ENCODE peak calls at places on chromosomes 13 and 19, in ten cellular contexts. Z, W, L, V, X, T, A, H, N and Q are unnamed samples.

GRCh38 chr13:33651766-33652165 is 166.2 kb upstream of the RFC3 start:
- DNase-seq in Z (no peak), W (no peak), L (no peak), V (no peak), X (no peak), T (no peak), A (no peak), H (no peak), N (no peak), Q (no peak)

GRCh38 chr13:110398564-110399507 is 91.8 kb downstream of the COL4A2 start:
- DNase-seq in Z (peak; percentile 72), W (no peak), L (no peak), V (no peak), X (no peak), T (no peak), A (no peak), H (no peak), N (peak; percentile 70), Q (no peak)

GRCh38 chr19:11505032-11505503 is 571 bp downstream of the ZNF653 start:
- DNase-seq in Z (peak; percentile 91), W (peak; percentile 93), L (peak; percentile 95), V (peak; percentile 93), X (peak; percentile 94), T (peak; percentile 57), A (peak; percentile 86), H (peak; percentile 95), N (peak; percentile 91), Q (peak; percentile 96)

GRCh38 chr13:77386880-77387606 is 60.1 kb upstream of the MYCBP2 start:
- DNase-seq in Z (peak; percentile 33), W (no peak), L (no peak), V (no peak), X (no peak), T (no peak), A (no peak), H (no peak), N (peak; percentile 43), Q (no peak)

GRCh38 chr19:28296506-28296905 is 916.4 kb downstream of the UQCRFS1 start:
- DNase-seq in Z (no peak), W (no peak), L (no peak), V (peak; percentile 33), X (no peak), T (no peak), A (no peak), H (no peak), N (no peak), Q (no peak)

GRCh38 chr13:37947419-37948140 is 78.0 kb upstream of the TRPC4 start:
- DNase-seq in Z (no peak), W (no peak), L (no peak), V (no peak), X (no peak), T (no peak), A (no peak), H (no peak), N (no peak), Q (no peak)

GRCh38 chr13:53775807-53776206 is 747.2 kb downstream of the OLFM4 start:
- DNase-seq in Z (no peak), W (no peak), L (no peak), V (no peak), X (no peak), T (no peak), A (no peak), H (no peak), N (no peak), Q (no peak)

GRCh38 chr13:88637935-88638334 is 966.8 kb downstream of the SLITRK5 start:
- DNase-seq in Z (no peak), W (no peak), L (no peak), V (no peak), X (no peak), T (no peak), A (no peak), H (no peak), N (no peak), Q (no peak)

GRCh38 chr19:6056801-6057650 is 53.3 kb downstream of the RFX2 start:
- DNase-seq in Z (peak; percentile 91), W (peak; percentile 67), L (peak; percentile 39), V (peak; percentile 98), X (no peak), T (no peak), A (peak; percentile 65), H (no peak), N (peak; percentile 92), Q (peak; percentile 25)

GRCh38 chr19:18473706-18474087 is 35.8 kb upstream of the ISYNA1 start:
- DNase-seq in Z (no peak), W (no peak), L (no peak), V (no peak), X (no peak), T (no peak), A (no peak), H (no peak), N (no peak), Q (no peak)

GRCh38 chr19:50414850-50415660 is 3.7 kb upstream of the SPIB start:
- DNase-seq in Z (peak; percentile 54), W (no peak), L (peak; percentile 66), V (peak; percentile 18), X (peak; percentile 45), T (no peak), A (peak; percentile 7), H (peak; percentile 51), N (peak; percentile 55), Q (peak; percentile 17)

GRCh38 chr19:54138777-54139256 is 1.3 kb downstream of the CNOT3 start:
- DNase-seq in Z (no peak), W (no peak), L (no peak), V (no peak), X (no peak), T (no peak), A (no peak), H (no peak), N (no peak), Q (no peak)

DNA sequence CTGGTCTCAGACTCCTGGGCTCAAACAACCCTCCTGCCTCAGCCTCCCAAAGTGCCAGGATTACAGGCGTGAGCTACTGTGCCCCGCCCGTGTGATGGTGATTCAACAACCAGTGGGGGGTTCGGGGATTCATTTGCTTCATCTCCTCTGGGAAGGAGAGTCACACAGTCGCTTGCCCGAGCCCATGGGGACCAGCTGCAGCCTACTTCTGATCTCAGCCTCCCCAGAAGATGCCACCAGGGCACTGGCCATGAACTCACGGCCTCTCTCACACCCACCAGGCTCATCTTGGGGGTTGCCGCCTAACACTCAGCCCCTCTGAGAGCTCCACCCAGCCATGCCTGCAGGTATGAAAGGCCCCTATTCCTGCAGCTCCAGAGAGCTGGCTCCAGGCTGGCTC is 6.8 kb downstream of the TOMM40 start:
- DNase-seq in Z (no peak), W (no peak), L (no peak), V (no peak), X (no peak), T (no peak), A (no peak), H (no peak), N (no peak), Q (no peak)
- H3K27ac ChIP-seq in Z (no peak overlapping the region), W (no peak overlapping the region), L (no peak overlapping the region), V (no peak overlapping the region), X (no peak overlapping the region), T (no peak overlapping the region), A (no peak overlapping the region), H (no peak overlapping the region), N (no peak overlapping the region), Q (no peak overlapping the region)

DNA sequence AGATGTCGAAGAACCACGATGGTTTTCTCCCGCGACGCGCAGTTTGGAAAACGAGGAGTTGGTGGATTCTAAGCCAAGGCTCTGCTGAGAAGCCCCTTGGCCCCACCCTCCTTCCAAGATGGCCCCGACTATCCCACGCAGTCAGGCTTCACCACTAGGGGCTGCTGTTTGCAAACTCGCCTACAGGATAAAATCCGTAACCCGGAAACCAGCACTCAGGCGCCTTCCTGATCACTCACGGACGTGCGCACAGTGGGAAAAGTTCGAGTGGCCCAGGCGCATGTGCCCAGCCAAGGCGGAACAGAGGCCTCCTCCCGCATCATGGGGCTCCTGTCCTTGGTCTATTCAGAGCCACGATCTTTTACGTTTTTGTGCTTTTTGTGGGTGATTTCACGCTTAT is 19.2 kb upstream of the UQCR11 start:
- DNase-seq in Z (peak; percentile 37), W (no peak), L (peak; percentile 46), V (no peak), X (peak; percentile 50), T (no peak), A (no peak), H (peak; percentile 15), N (peak; percentile 57), Q (no peak)
- H3K27ac ChIP-seq in Z (no peak overlapping the region), W (no peak overlapping the region), L (no peak overlapping the region), V (no peak overlapping the region), X (no peak overlapping the region), T (no peak overlapping the region), A (no peak overlapping the region), H (no peak overlapping the region), N (no peak overlapping the region), Q (no peak overlapping the region)

DNA sequence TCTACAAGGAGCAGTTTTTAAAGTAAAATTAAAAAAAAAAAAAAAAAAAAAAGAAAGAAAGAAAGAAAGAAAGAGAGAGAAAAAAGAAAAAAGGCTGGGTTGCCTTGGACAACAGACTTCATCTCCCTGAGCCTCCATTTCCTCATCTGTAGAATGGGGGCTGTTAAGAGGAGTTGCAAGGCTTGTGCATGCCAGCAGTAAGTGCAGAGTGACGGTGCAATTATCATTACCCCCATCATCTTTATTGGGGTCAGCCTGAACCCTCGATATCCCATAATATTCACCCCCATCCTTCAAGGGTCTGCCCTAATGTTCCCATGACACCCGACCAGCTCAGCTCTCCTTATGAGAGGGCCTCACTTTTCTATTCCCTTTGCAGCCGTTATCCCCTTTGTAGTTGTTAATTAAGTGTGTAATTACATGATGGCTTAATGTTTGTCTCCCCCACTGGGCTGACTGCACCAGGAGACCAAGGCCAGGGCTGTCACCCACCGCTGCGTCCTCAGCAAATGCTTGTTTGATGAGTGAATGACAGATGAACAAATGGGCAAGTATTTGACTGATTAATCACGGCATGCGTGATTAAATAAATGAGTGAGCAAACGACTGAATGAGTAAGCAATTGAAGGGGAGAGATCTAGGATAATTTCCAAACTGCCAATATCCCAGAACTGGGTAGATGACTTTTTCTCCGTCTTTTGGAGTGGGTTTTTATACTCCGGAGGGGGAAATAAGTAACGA is 10.1 kb downstream of the FOSB start:
- DNase-seq in Z (no peak), W (no peak), L (no peak), V (no peak), X (peak; percentile 53), T (no peak), A (no peak), H (no peak), N (no peak), Q (no peak)
- H3K27ac ChIP-seq in Z (no peak overlapping the region), W (peak overlapping the region; percentile 96), L (peak overlapping the region; percentile 93), V (peak overlapping the region; percentile 99), X (peak overlapping the region; percentile 94), T (peak overlapping the region; percentile 61), A (peak overlapping the region; percentile 96), H (peak overlapping the region; percentile 96), N (peak overlapping the region; percentile 99), Q (peak overlapping the region; percentile 96)

DNA sequence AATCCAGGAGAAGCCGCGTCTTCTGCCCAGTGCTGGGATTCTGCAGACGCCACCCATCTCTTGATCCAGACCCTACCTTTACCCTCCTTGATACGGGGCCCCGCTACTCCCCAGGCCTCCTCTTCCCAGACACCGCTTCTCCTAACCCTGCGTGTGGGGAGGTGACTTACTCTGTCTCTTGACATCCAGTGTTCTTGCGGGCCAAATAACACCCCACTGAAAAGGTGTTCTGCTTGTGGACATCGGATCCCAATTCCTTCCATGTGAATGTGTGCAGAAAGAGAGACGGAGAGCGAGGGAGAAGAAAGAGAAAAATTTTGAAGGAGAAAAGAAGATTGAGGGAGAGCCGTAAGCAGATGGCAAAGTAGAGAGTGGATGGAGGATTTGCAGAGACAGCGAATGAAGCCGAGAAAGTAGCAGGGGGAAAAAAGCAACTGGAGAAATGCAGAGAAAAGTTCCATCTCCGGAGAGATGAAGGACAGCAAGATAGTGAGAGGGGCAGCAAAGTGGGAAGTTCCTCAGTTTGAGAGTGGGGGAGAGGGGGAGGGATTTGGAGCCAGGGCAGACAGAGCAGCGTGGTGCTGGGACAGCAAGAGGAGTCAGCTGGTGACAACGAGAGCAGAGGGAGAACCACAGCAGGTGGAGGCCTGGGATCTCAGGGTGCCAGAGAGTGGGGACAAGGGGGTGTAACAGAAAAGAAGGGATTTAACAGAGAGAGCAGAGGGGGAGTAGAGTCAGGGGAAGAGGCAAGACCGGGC is 811 bp downstream of the ZNF480 start:
- DNase-seq in Z (peak; percentile 11), W (no peak), L (no peak), V (no peak), X (no peak), T (no peak), A (no peak), H (no peak), N (peak; percentile 8), Q (no peak)
- H3K27ac ChIP-seq in Z (peak overlapping the region; percentile 95), W (peak overlapping the region; percentile 91), L (peak overlapping the region; percentile 72), V (peak overlapping the region; percentile 77), X (peak overlapping the region; percentile 97), T (peak overlapping the region; percentile 85), A (peak overlapping the region; percentile 99), H (peak overlapping the region; percentile 92), N (peak overlapping the region; percentile 98), Q (peak overlapping the region; percentile 84)